ENCODE peak calls at places on chromosomes 16 and 17, in ten cellular contexts. S, M, T, V, H, A, C, Z, N and O are unnamed samples. For H3K36me3, the result is how much of the 10 kb centered on the place peaks cover.

GRCh38 chr17:70473049-70473448 is 303.7 kb downstream of the KCNJ2 start:
- DNase-seq in T (no peak), S (no peak), M (no peak), Z (no peak), N (no peak), C (no peak), A (no peak), V (no peak), H (no peak), O (no peak)

GRCh38 chr16:17278988-17279387 is 191.8 kb downstream of the XYLT1 start:
- DNase-seq in H (no peak), M (no peak), N (no peak), S (no peak), V (peak), A (no peak), Z (peak), T (no peak), C (no peak), O (no peak)

GRCh38 chr17:78558181-78558850 is 18.9 kb downstream of the DNAH17 start:
- DNase-seq in H (peak), V (no peak), A (no peak), T (no peak), Z (no peak), N (peak), M (no peak), C (no peak), S (no peak), O (no peak)

GRCh38 chr16:17465460-17465859 is 5.3 kb downstream of the XYLT1 start:
- DNase-seq in V (no peak), T (no peak), N (no peak), C (no peak), S (no peak), H (no peak), A (no peak), Z (no peak), M (no peak), O (no peak)

GRCh38 chr16:19105891-19106624 is 7.7 kb upstream of the ITPRIPL2 start:
- DNase-seq in N (no peak), S (no peak), A (no peak), Z (no peak), M (no peak), C (no peak), T (no peak), V (no peak), H (no peak), O (no peak)

GRCh38 chr17:59512844-59513383 is 52.5 kb upstream of the DHX40 start:
- DNase-seq in V (no peak), N (no peak), S (no peak), H (no peak), M (no peak), A (no peak), Z (no peak), C (no peak), T (no peak), O (no peak)

GRCh38 chr16:88383401-88384221 is 852 bp downstream of the ZNF469 start:
- DNase-seq in Z (peak), M (no peak), A (no peak), V (no peak), N (peak), H (peak), C (no peak), T (peak), S (no peak), O (peak)

GRCh38 chr16:70715113-70715711 is 29.4 kb upstream of the MTSS2 start:
- DNase-seq in S (peak), H (peak), N (peak), C (peak), M (no peak), T (peak), Z (peak), A (peak), V (peak), O (peak)

GRCh38 chr17:69058165-69058564 is 2.6 kb downstream of the ABCA9 start:
- DNase-seq in S (no peak), M (no peak), V (no peak), A (no peak), N (no peak), C (no peak), H (no peak), Z (no peak), T (no peak), O (no peak)

GRCh38 chr16:27430923-27431484 is 29.0 kb downstream of the IL21R start:
- DNase-seq in H (no peak), N (peak), M (no peak), C (peak), S (no peak), A (peak), V (no peak), Z (no peak), T (no peak), O (no peak)

GRCh38 chr16:84633622-84634021 is 14.7 kb upstream of the KLHL36 start:
- DNase-seq in H (peak), C (peak), T (peak), S (no peak), V (peak), N (peak), M (no peak), A (peak), Z (peak), O (no peak)

GRCh38 chr16:81995651-81996050 is 15.6 kb downstream of the SDR42E1 start:
- DNase-seq in Z (no peak), H (no peak), A (no peak), V (no peak), M (no peak), T (no peak), S (no peak), C (no peak), N (no peak), O (no peak)

GRCh38 chr17:28071891-28072606 is 29.6 kb downstream of the NLK start:
- DNase-seq in V (no peak), S (no peak), T (no peak), A (no peak), M (no peak), H (no peak), C (no peak), Z (no peak), N (no peak), O (no peak)

GRCh38 chr17:9003355-9004131 is 17.8 kb upstream of the NTN1 start:
- DNase-seq in C (no peak), M (peak), Z (no peak), S (no peak), T (no peak), N (no peak), H (no peak), V (no peak), A (no peak), O (no peak)

GRCh38 chr16:89023621-89024511 is 46.9 kb upstream of the CBFA2T3 start:
- DNase-seq in N (no peak), T (peak), H (no peak), S (no peak), M (no peak), Z (no peak), V (no peak), A (no peak), C (no peak), O (peak)

GRCh38 chr17:50583636-50584035 is 23.1 kb downstream of the CACNA1G start:
- DNase-seq in V (no peak), C (no peak), M (no peak), A (peak), H (no peak), Z (no peak), N (no peak), T (no peak), S (no peak), O (no peak)

GRCh38 chr17:68955181-68955841 is at the start of gene ABCA8:
- DNase-seq in C (peak), T (no peak), H (peak), Z (peak), A (peak), V (peak), S (no peak), N (peak), M (no peak), O (no peak)

GRCh38 chr16:51392651-51393187 is 241.6 kb upstream of the SALL1 start:
- DNase-seq in M (no peak), Z (no peak), N (peak), C (no peak), A (no peak), T (peak), H (peak), V (no peak), S (no peak), O (no peak)

GRCh38 chr16:88830250-88830649 is 18.5 kb upstream of the APRT start:
- DNase-seq in T (no peak), V (no peak), S (no peak), M (no peak), A (peak), H (no peak), C (no peak), Z (no peak), N (peak), O (no peak)

GRCh38 chr17:41308251-41308917 is 725 bp downstream of the KRTAP16-1 start:
- DNase-seq in T (peak), V (peak), Z (no peak), M (no peak), S (peak), N (no peak), A (peak), C (no peak), H (no peak), O (no peak)

GRCh38 chr17:44279586-44280344 is 11.8 kb upstream of the SLC4A1 start:
- DNase-seq in N (peak), Z (peak), S (peak), C (peak), A (peak), T (peak), M (no peak), H (peak), V (peak), O (no peak)

GRCh38 chr16:30561212-30561816 is 3.1 kb upstream of the ZNF764 start:
- DNase-seq in S (no peak), M (no peak), A (peak), V (peak), H (no peak), C (no peak), Z (peak), N (no peak), T (peak), O (no peak)

GRCh38 chr16:85350973-85351372 is 238.7 kb upstream of the CIBAR2 start:
- DNase-seq in A (peak), N (peak), C (peak), V (peak), T (peak), S (peak), M (no peak), H (peak), Z (peak), O (peak)

GRCh38 chr17:49715221-49715620 is 7.5 kb upstream of the SLC35B1 start:
- DNase-seq in H (no peak), N (no peak), Z (no peak), S (no peak), M (no peak), A (no peak), T (no peak), C (no peak), V (no peak), O (no peak)

GRCh38 chr16:58755989-58756649 is 22.0 kb upstream of the GOT2 start:
- DNase-seq in H (peak), S (peak), C (peak), N (peak), A (peak), T (peak), V (peak), M (peak), Z (peak), O (peak)

GRCh38 chr16:47016700-47017133 is 43.2 kb upstream of the DNAJA2 start:
- DNase-seq in C (no peak), T (no peak), V (no peak), Z (no peak), M (no peak), N (peak), A (no peak), H (no peak), S (no peak), O (no peak)

GRCh38 chr17:49361129-49361901 is 735 bp downstream of the ZNF652 start:
- DNase-seq in T (peak), S (peak), M (no peak), V (peak), H (no peak), N (peak), A (peak), C (no peak), Z (no peak), O (peak)

GRCh38 chr16:88282221-88283041 is 100.3 kb upstream of the ZNF469 start:
- DNase-seq in A (no peak), Z (no peak), H (peak), V (no peak), T (no peak), C (no peak), M (no peak), S (no peak), N (peak), O (peak)

GRCh38 chr17:35373532-35373983 is at the start of gene SLFN11:
- DNase-seq in T (peak), H (peak), C (peak), A (peak), M (no peak), S (peak), V (peak), N (peak), Z (peak), O (no peak)

GRCh38 chr17:81959362-81960129 is 1.4 kb downstream of the NOTUM start:
- DNase-seq in H (no peak), N (peak), A (peak), C (no peak), V (peak), M (no peak), T (peak), Z (peak), S (peak), O (peak)

GRCh38 chr17:60170835-60171752 is 21.3 kb downstream of the CA4 start:
- DNase-seq in H (no peak), N (no peak), S (no peak), C (no peak), V (no peak), M (no peak), A (no peak), T (no peak), Z (no peak), O (no peak)

GRCh38 chr17:77753691-77754265 is 204.7 kb upstream of the TNRC6C start:
- DNase-seq in H (no peak), Z (no peak), A (no peak), S (no peak), T (no peak), N (no peak), V (no peak), C (no peak), M (no peak), O (no peak)

GRCh38 chr16:50946606-50947005 is 204.5 kb downstream of the SALL1 start:
- DNase-seq in M (no peak), N (no peak), T (no peak), C (no peak), A (peak), Z (no peak), S (no peak), H (no peak), V (no peak), O (no peak)

GRCh38 chr17:75252039-75252816 is 9.2 kb downstream of the GGA3 start:
- DNase-seq in N (no peak), A (no peak), M (no peak), S (no peak), Z (no peak), T (no peak), V (no peak), C (no peak), H (no peak), O (no peak)
- H3K36me3 ChIP-seq in N (under half), A (under half), M (under half), S (under half), Z (under half), T (under half), V (under half), C (under half), H (under half), O (under half)

GRCh38 chr17:3008336-3009279 is 54.8 kb downstream of the OR1D5 start:
- DNase-seq in Z (no peak), A (no peak), T (no peak), M (no peak), C (no peak), S (no peak), N (no peak), H (no peak), V (no peak), O (no peak)

GRCh38 chr17:3004925-3005324 is 58.5 kb downstream of the OR1D5 start:
- DNase-seq in T (no peak), H (no peak), Z (no peak), N (no peak), S (peak), C (no peak), M (no peak), V (peak), A (no peak), O (no peak)

GRCh38 chr17:3005696-3006095 is 57.7 kb downstream of the OR1D5 start:
- DNase-seq in C (no peak), H (no peak), V (peak), N (no peak), S (no peak), Z (no peak), T (no peak), A (no peak), M (no peak), O (no peak)

GRCh38 chr17:3007651-3008121 is 55.7 kb downstream of the OR1D5 start:
- DNase-seq in A (no peak), M (no peak), Z (no peak), S (no peak), V (no peak), T (no peak), C (no peak), H (no peak), N (no peak), O (no peak)

DNA sequence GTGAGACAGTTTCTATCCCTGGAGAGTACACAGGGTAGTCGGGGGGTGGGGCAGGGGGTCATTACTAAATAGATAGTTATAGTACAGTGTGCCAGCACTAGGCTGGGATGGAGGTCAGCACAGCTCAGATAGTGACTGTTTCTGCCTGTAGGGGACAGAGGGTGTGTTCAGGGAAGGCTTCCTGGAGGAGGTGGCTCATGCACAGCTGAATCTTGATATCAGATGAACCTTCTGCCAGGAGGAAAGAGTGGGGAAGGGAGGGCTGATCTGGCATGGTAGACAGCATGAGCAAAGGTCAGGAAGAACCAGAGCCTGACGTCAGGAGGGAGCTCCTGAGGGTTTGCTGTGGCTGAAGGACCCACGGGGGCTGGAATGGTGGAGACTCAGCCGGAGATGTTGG is 56.6 kb downstream of the OR1D5 start:
- DNase-seq in T (no peak), A (no peak), C (no peak), Z (no peak), S (no peak), N (no peak), V (no peak), M (no peak), H (no peak), O (no peak)
- H3K4me3 ChIP-seq in T (no peak), A (no peak), C (no peak), Z (no peak), S (no peak), N (no peak), V (no peak), M (peak), H (no peak), O (no peak)

GRCh38 chr17:76394166-76394565 is 9.8 kb downstream of the SPHK1 start:
- DNase-seq in N (no peak), H (no peak), A (no peak), Z (no peak), C (no peak), S (no peak), V (peak), T (no peak), M (no peak), O (no peak)

GRCh38 chr17:76388966-76389888 is 4.8 kb downstream of the SPHK1 start:
- DNase-seq in Z (no peak), S (peak), A (no peak), H (no peak), C (no peak), V (no peak), N (no peak), M (no peak), T (no peak), O (no peak)

GRCh38 chr17:76390003-76390421 is 5.6 kb downstream of the SPHK1 start:
- DNase-seq in N (no peak), A (no peak), Z (no peak), S (no peak), M (no peak), T (no peak), C (no peak), H (no peak), V (no peak), O (peak)

GRCh38 chr17:76386966-76387765 is 2.8 kb downstream of the SPHK1 start:
- DNase-seq in H (no peak), N (no peak), V (no peak), T (no peak), Z (no peak), A (no peak), M (no peak), S (no peak), C (no peak), O (no peak)

GRCh38 chr17:76391200-76391715 is 6.8 kb downstream of the SPHK1 start:
- DNase-seq in T (no peak), C (no peak), N (no peak), A (no peak), Z (no peak), S (no peak), V (peak), M (no peak), H (no peak), O (no peak)
- H3K36me3 ChIP-seq in T (under half), C (half or more), N (under half), A (half or more), Z (under half), S (under half), V (under half), M (under half), H (half or more), O (under half)

DNA sequence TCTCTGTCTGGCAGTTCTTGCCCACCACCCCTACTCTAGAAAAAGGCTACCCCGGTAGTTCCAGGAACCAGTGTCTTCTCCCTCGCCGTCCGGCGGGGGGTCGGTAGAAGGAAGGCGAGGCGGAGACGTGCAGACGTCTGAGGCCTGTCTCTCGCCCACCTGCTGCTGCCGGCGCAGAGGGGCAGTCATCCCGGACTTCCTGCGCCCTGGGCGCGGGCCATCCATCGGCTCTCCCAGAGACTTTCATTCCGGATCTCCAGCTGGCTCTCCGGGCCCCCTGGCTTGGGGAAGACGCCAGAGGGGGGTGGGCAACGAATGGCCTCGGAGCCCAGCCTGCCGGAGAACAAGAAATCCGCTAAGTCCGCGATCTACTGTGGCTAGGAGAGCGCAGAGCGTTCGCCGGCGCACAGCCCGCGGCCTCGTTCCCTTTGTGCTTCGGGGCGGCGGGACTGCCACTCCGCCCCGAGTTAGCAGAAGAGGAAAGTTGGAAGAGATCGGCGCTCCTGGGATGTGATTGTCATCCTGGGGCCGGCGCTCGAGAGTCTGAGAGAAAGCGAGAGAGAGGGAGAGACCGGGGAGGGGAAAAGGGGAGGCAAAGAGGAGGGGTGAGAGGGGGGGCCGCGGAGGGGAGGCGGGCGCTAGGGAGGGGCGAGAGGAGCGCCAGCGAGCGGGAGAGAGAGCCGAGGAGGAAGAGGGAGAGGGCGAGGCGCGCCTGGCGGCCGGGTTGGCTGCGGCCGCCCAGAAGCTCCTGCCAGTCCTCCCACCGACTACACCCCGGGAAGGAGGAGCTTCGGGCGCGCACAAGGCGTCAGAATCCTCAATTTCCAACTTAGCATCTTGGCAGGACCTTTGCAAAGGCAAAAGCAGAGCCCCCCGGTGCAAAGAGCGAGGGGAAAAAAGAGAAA is at the start of gene IRX5:
- DNase-seq in A (peak), T (peak), C (peak), M (peak), N (peak), H (peak), V (peak), S (peak), Z (peak), O (peak)
- H3K4me3 ChIP-seq in A (peak), T (peak), C (peak), M (peak), N (peak), H (peak), V (no peak), S (peak), Z (peak), O (peak)